ENCODE peak calls at places on chromosomes 13 and 19, in ten cellular contexts. G is SK-N-SH, N is mesendoderm, J is cardiac fibroblast, P is HCT116, H is body of pancreas, R is A549, O is endodermal cell, I is AG10803, M is heart left ventricle. A is an unnamed sample.

GRCh38 chr13:71218960-71219359 is 648.0 kb downstream of the DACH1 start:
- DNase-seq in G (peak), N (peak), J (no peak), P (no peak), H (no peak), R (no peak), O (peak), I (no peak), M (no peak), A (no peak)

GRCh38 chr13:55977436-55977835 is 1163.3 kb upstream of the PRR20A start:
- DNase-seq in G (no peak), N (no peak), J (no peak), P (no peak), H (no peak), R (no peak), O (no peak), I (no peak), M (no peak), A (no peak)

GRCh38 chr13:98411617-98412310 is 165.1 kb downstream of the STK24 start:
- DNase-seq in G (no peak), N (no peak), J (no peak), P (no peak), H (peak), R (no peak), O (no peak), I (peak), M (peak), A (no peak)

GRCh38 chr13:23753523-23753922 is 135.7 kb downstream of the MIPEP start:
- DNase-seq in G (no peak), N (peak), J (peak), P (no peak), H (no peak), R (no peak), O (no peak), I (no peak), M (no peak), A (peak)

GRCh38 chr19:317710-318508 is 26.7 kb downstream of the MIER2 start:
- DNase-seq in G (no peak), N (no peak), J (no peak), P (no peak), H (no peak), R (no peak), O (no peak), I (no peak), M (no peak), A (no peak)

GRCh38 chr13:27379694-27380596 is 44.5 kb upstream of the GTF3A start:
- DNase-seq in G (peak), N (peak), J (peak), P (peak), H (peak), R (peak), O (peak), I (peak), M (no peak), A (no peak)

GRCh38 chr13:43815204-43815603 is 28.4 kb upstream of the ENOX1 start:
- DNase-seq in G (peak), N (peak), J (peak), P (no peak), H (no peak), R (no peak), O (no peak), I (peak), M (peak), A (peak)

GRCh38 chr19:14198384-14199376 is 7.3 kb downstream of the ADGRL1 start:
- DNase-seq in G (peak), N (peak), J (peak), P (no peak), H (no peak), R (no peak), O (peak), I (peak), M (no peak), A (no peak)

GRCh38 chr19:54307389-54307788 is 5.6 kb downstream of the LILRA5 start:
- DNase-seq in G (no peak), N (no peak), J (no peak), P (no peak), H (no peak), R (no peak), O (no peak), I (no peak), M (no peak), A (no peak)

GRCh38 chr13:27182844-27183497 is 11.4 kb upstream of the USP12 start:
- DNase-seq in G (no peak), N (peak), J (peak), P (peak), H (peak), R (peak), O (no peak), I (peak), M (peak), A (peak)

GRCh38 chr19:40377876-40378385 is 12.1 kb downstream of the HIPK4 start:
- DNase-seq in G (peak), N (no peak), J (no peak), P (no peak), H (no peak), R (no peak), O (no peak), I (no peak), M (no peak), A (no peak)

DNA sequence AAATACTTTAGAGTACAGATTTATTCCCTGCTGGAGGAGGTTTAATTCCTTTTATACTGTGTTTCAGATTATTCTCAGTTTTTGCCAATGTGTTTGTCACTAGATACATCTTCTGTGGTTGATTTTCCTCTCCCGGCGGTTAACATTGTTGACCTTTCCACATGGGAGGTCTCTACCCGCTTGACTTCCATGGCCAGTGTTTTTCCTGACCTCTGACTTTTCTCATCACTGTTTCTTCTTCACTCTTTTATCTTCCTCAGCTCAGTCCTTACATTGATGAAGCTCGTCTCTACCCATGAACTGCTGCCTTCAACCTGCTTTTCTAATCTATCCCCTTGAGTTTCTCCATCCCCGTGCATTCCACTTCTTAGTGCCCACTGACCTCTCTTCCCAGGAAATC is 517.4 kb downstream of the GPC6 start:
- DNase-seq in G (no peak), N (no peak), J (no peak), P (no peak), H (no peak), R (no peak), O (no peak), I (no peak), M (no peak), A (no peak)
- H3K4me3 ChIP-seq in G (no peak), N (no peak), J (no peak), P (no peak), H (no peak), R (no peak), O (no peak), I (no peak), M (no peak), A (no peak)

GRCh38 chr19:17402982-17403855 is 2.2 kb downstream of the BST2 start:
- DNase-seq in G (peak), N (peak), J (no peak), P (no peak), H (no peak), R (peak), O (peak), I (no peak), M (peak), A (no peak)
- H3K4me3 ChIP-seq in G (no peak), N (peak), J (peak), P (no peak), H (no peak), R (no peak), O (peak), I (no peak), M (peak), A (no peak)

GRCh38 chr19:5696196-5697021 is 6.3 kb downstream of the RPL36 start:
- DNase-seq in G (peak), N (no peak), J (no peak), P (no peak), H (peak), R (no peak), O (peak), I (no peak), M (no peak), A (no peak)
- H3K4me3 ChIP-seq in G (no peak), N (no peak), J (no peak), P (no peak), H (no peak), R (no peak), O (no peak), I (no peak), M (no peak), A (no peak)

DNA sequence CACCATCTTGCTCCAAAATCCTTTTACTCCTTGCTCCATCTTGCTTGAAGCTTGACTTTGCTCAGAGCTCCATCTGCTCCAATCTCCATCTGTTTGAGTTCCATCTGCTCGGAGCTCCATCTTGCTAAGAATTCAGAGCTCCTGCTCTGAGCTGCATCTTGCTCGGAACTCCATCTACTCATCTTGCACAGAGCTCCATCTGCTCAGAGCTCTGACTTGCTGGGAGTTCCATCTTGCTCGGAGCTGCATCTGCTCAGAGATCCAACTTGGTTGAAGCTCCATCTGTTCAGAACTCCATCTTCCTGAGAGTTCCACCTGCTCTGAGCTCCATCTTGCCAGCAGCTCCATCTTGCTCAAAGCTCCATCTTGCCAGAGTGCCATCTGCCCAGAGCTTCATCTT is 80.6 kb upstream of the ZNF98 start:
- DNase-seq in G (no peak), N (no peak), J (no peak), P (no peak), H (no peak), R (no peak), O (no peak), I (no peak), M (no peak), A (no peak)
- H3K4me3 ChIP-seq in G (no peak), N (peak), J (no peak), P (no peak), H (no peak), R (no peak), O (peak), I (no peak), M (no peak), A (no peak)

GRCh38 chr19:3721900-3722442 is 13.8 kb downstream of the TJP3 start:
- DNase-seq in G (no peak), N (no peak), J (no peak), P (no peak), H (no peak), R (no peak), O (no peak), I (no peak), M (no peak), A (no peak)
- H3K4me3 ChIP-seq in G (no peak), N (no peak), J (no peak), P (peak), H (peak), R (peak), O (peak), I (no peak), M (no peak), A (no peak)

GRCh38 chr19:7924241-7924640 is 1.7 kb downstream of the CTXN1 start:
- DNase-seq in G (no peak), N (no peak), J (no peak), P (no peak), H (no peak), R (no peak), O (no peak), I (no peak), M (no peak), A (no peak)
- H3K4me3 ChIP-seq in G (no peak), N (no peak), J (no peak), P (no peak), H (no peak), R (no peak), O (no peak), I (no peak), M (no peak), A (no peak)

DNA sequence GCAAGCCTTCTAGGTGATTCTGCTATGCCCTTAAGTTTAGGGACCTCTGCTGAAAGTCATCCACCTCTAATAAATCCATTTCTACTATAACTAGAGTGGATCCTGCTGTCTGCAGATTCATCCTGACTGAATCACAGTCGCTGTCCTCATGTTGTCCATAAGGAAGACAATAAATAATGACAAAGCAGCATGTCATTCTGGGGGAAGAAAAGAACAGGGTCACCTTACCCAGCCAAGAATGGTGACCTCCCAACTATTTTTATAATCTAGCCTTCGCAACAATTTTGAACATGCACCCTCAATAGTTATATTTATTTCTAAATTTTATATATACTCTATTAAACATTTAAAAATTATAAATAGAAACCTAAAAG is 45.0 kb upstream of the UBE2L5 start:
- DNase-seq in G (no peak), N (no peak), J (no peak), P (no peak), H (no peak), R (no peak), O (no peak), I (no peak), M (no peak), A (no peak)
- H3K4me3 ChIP-seq in G (no peak), N (no peak), J (no peak), P (no peak), H (no peak), R (no peak), O (no peak), I (no peak), M (no peak), A (no peak)